ENCODE peak calls at places on chromosomes 16 and 17, in five cellular contexts. X is heart left ventricle; J is heart right ventricle; R is NT2/D1; V is CD4-positive, alpha-beta memory T cell. A is an unnamed sample. For H3K9me3, the result is how much of the 10 kb centered on the place peaks cover.

GRCh38 chr16:21628196-21628726 is 24.1 kb downstream of the IGSF6 start:
- DNase-seq in X (no peak), J (no peak), R (no peak), V (no peak), A (no peak)

GRCh38 chr17:77160877-77161530 is 20.2 kb downstream of the SEC14L1 start:
- DNase-seq in X (no peak), J (no peak), R (no peak), V (no peak), A (no peak)

GRCh38 chr17:1745513-1746020 is 2.9 kb downstream of the SERPINF2 start:
- DNase-seq in X (no peak), J (no peak), R (no peak), V (no peak), A (no peak)

GRCh38 chr16:57479043-57479421 is 7.3 kb downstream of the DOK4 start:
- DNase-seq in X (no peak), J (no peak), R (no peak), V (no peak), A (no peak)

GRCh38 chr16:1998852-1999801 is 9.4 kb downstream of the SYNGR3 start:
- DNase-seq in X (peak), J (no peak), R (no peak), V (no peak), A (no peak)

GRCh38 chr17:77863814-77864161 is 94.7 kb upstream of the TNRC6C start:
- DNase-seq in X (peak), J (peak), R (no peak), V (no peak), A (peak)

GRCh38 chr16:12436201-12436657 is 367.5 kb downstream of the CPPED1 start:
- DNase-seq in X (no peak), J (no peak), R (peak), V (no peak), A (no peak)

GRCh38 chr16:88264641-88265285 is 118.0 kb upstream of the ZNF469 start:
- DNase-seq in X (peak), J (peak), R (peak), V (peak), A (peak)

GRCh38 chr17:58245428-58246103 is 7.2 kb downstream of the LPO start:
- DNase-seq in X (no peak), J (no peak), R (no peak), V (no peak), A (peak)

GRCh38 chr16:89112377-89113151 is 18.9 kb downstream of the ACSF3 start:
- DNase-seq in X (peak), J (no peak), R (no peak), V (no peak), A (no peak)

GRCh38 chr16:9060225-9060624 is 31.2 kb upstream of the HAPSTR1 start:
- DNase-seq in X (no peak), J (no peak), R (no peak), V (no peak), A (no peak)

GRCh38 chr17:51672058-51672457 is 411.7 kb downstream of the UTP18 start:
- DNase-seq in X (no peak), J (no peak), R (no peak), V (no peak), A (no peak)

GRCh38 chr16:57732011-57732410 is 3.6 kb upstream of the KATNB1 start:
- DNase-seq in X (no peak), J (no peak), R (no peak), V (no peak), A (no peak)

GRCh38 chr16:70770291-70770967 is 30.5 kb downstream of the VAC14 start:
- DNase-seq in X (no peak), J (no peak), R (no peak), V (no peak), A (no peak)

GRCh38 chr16:8962393-8963009 is 1.2 kb downstream of the USP7 start:
- DNase-seq in X (no peak), J (no peak), R (no peak), V (peak), A (peak)

GRCh38 chr17:79008666-79009387 is 737 bp downstream of the CANT1 start:
- DNase-seq in X (no peak), J (no peak), R (no peak), V (no peak), A (no peak)

GRCh38 chr17:74190154-74190553 is 13.3 kb upstream of the RPL38 start:
- DNase-seq in X (no peak), J (no peak), R (no peak), V (no peak), A (peak)

GRCh38 chr17:74369221-74369620 is 1.9 kb downstream of the GPR142 start:
- DNase-seq in X (no peak), J (peak), R (no peak), V (peak), A (no peak)

GRCh38 chr17:27494192-27495091 is 38.2 kb downstream of the KSR1 start:
- DNase-seq in X (peak), J (peak), R (no peak), V (no peak), A (peak)

GRCh38 chr16:23966577-23966976 is 130.8 kb downstream of the PRKCB start:
- DNase-seq in X (no peak), J (no peak), R (no peak), V (no peak), A (no peak)

GRCh38 chr16:57873218-57873617 is 70.9 kb upstream of the KIFC3 start:
- DNase-seq in X (no peak), J (no peak), R (peak), V (no peak), A (no peak)

GRCh38 chr17:83099570-83100181 is 20.3 kb downstream of the METRNL start:
- DNase-seq in X (no peak), J (no peak), R (no peak), V (no peak), A (no peak)

GRCh38 chr16:3908951-3909437 is 28.5 kb upstream of the CREBBP start:
- DNase-seq in X (no peak), J (no peak), R (no peak), V (no peak), A (no peak)

GRCh38 chr17:37815516-37815915 is 70.7 kb upstream of the HNF1B start:
- DNase-seq in X (no peak), J (no peak), R (no peak), V (no peak), A (peak)

GRCh38 chr16:28575446-28576109 is 21.3 kb downstream of the SULT1A2 start:
- DNase-seq in X (no peak), J (no peak), R (no peak), V (no peak), A (no peak)

GRCh38 chr17:63189082-63189481 is 223.0 kb downstream of the TANC2 start:
- DNase-seq in X (no peak), J (no peak), R (no peak), V (no peak), A (no peak)

GRCh38 chr17:1486802-1487695 is 5.4 kb downstream of the MYO1C start:
- DNase-seq in X (peak), J (peak), R (no peak), V (peak), A (peak)

GRCh38 chr17:64982139-64982802 is 63.0 kb upstream of the LRRC37A3 start:
- DNase-seq in X (no peak), J (no peak), R (no peak), V (no peak), A (no peak)

GRCh38 chr16:50696575-50697420 is 3.4 kb downstream of the NOD2 start:
- DNase-seq in X (peak), J (peak), R (no peak), V (peak), A (peak)

GRCh38 chr17:17398188-17398927 is 78.4 kb upstream of the MED9 start:
- DNase-seq in X (peak), J (no peak), R (no peak), V (no peak), A (no peak)

GRCh38 chr16:66977341-66978113 is 10.9 kb upstream of the CES4A start:
- DNase-seq in X (peak), J (peak), R (peak), V (peak), A (peak)

GRCh38 chr16:49638696-49639629 is 216.9 kb downstream of the ZNF423 start:
- DNase-seq in X (peak), J (peak), R (no peak), V (no peak), A (no peak)

GRCh38 chr17:57152916-57153528 is 68.0 kb downstream of the AKAP1 start:
- DNase-seq in X (no peak), J (no peak), R (no peak), V (no peak), A (no peak)
- H3K9me3 ChIP-seq in X (under half), J (under half), R (under half), V (under half), A (under half)

GRCh38 chr16:85600905-85601639 is 12.1 kb upstream of the GSE1 start:
- DNase-seq in X (no peak), J (no peak), R (no peak), V (no peak), A (no peak)

GRCh38 chr16:85602402-85602801 is 10.7 kb upstream of the GSE1 start:
- DNase-seq in X (no peak), J (no peak), R (no peak), V (no peak), A (no peak)

GRCh38 chr16:85604145-85604705 is 8.9 kb upstream of the GSE1 start:
- DNase-seq in X (no peak), J (no peak), R (no peak), V (no peak), A (no peak)

GRCh38 chr16:85601730-85602401 is 11.3 kb upstream of the GSE1 start:
- DNase-seq in X (peak), J (no peak), R (no peak), V (no peak), A (no peak)

GRCh38 chr16:85602831-85603755 is 10.0 kb upstream of the GSE1 start:
- DNase-seq in X (no peak), J (no peak), R (no peak), V (no peak), A (no peak)
- H3K9me3 ChIP-seq in X (under half), J (under half), R (under half), V (under half), A (under half)

DNA sequence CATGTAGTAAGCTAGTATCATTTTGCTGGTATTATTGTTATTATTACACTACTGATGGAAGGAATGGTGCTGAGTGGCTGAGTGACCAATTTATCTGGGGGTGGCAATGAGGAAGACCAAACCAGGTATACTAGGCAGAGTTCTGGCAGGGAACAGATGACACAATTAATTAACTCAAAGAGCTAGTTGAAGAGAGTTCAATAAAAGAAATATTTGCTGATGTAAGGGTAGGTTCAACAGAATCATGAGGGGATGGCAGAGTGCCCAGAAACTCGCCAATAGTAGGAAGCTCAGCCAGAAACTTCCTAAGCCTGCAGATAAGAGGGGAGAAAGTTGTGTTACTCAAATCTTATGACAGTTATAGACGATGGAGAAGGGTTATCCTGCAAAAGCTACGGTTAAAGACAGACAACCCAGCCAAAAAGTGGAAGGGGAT is 352.5 kb downstream of the KCNJ2 start:
- DNase-seq in X (no peak), J (peak), R (no peak), V (no peak), A (peak)
- H3K9me3 ChIP-seq in X (under half), J (under half), R (under half), V (under half), A (under half)

GRCh38 chr16:868386-868755 is 67.8 kb upstream of the GNG13 start:
- DNase-seq in X (peak), J (no peak), R (no peak), V (no peak), A (no peak)

GRCh38 chr16:867421-868385 is 67.2 kb upstream of the GNG13 start:
- DNase-seq in X (peak), J (no peak), R (no peak), V (no peak), A (no peak)

GRCh38 chr16:866252-866651 is 65.7 kb upstream of the GNG13 start:
- DNase-seq in X (no peak), J (no peak), R (no peak), V (no peak), A (no peak)

GRCh38 chr16:861446-861845 is 60.9 kb upstream of the GNG13 start:
- DNase-seq in X (no peak), J (no peak), R (no peak), V (no peak), A (no peak)

DNA sequence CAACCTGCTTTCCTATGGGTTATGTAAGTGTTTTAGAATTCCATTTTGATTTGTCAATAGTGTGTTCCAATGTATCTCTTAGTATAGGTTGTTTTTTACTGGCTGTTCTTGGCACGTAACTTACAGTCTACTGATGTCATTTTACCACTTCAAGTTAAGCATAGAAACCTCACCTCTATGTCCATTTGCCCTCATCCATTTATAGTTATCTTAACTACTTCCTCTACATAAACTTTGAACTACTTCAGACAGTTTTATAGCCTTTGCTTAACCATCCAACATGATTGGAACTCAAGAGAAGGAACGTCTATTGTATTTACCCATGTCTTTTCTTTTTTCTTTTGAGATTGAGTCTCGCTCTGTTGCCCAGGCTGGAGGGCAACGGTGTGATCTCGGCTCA is 64.5 kb upstream of the GNG13 start:
- DNase-seq in X (peak), J (no peak), R (no peak), V (no peak), A (no peak)
- H3K9me3 ChIP-seq in X (under half), J (under half), R (under half), V (under half), A (under half)

DNA sequence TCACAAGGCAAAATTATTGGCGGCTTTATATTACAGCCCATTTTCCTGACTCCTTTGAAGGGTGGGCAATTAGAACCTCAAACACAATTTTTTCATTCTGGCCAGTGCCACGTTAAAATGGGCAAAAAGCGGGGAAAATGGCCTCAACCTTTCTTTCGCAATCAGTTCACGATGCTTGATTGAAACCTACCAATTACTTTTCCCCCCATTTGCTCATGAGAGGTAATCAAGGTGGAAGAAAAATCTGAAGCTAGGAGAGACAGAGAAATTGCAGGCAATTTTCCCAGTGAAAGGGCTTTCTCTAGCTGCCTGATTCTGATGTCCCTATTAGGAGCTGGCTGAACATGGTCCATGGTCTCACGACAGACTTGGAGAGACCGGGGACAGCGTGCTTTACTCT is 215.1 kb downstream of the SLC39A11 start:
- DNase-seq in X (no peak), J (no peak), R (no peak), V (no peak), A (no peak)
- H3K9me3 ChIP-seq in X (under half), J (under half), R (under half), V (under half), A (under half)

GRCh38 chr17:33949100-33949499 is 306.0 kb upstream of the CCL2 start:
- DNase-seq in X (no peak), J (no peak), R (peak), V (no peak), A (no peak)
- H3K9me3 ChIP-seq in X (under half), J (under half), R (under half), V (under half), A (under half)

A was measured in small intestine.